ENCODE peak calls at places on chromosomes 16 and 17, in eight cellular contexts. One of them, this sample, is unnamed.

GRCh38 chr17:10447035-10447931 is 22.1 kb downstream of the MYH4 start:
- DNase-seq in A549: peak
- DNase-seq in H54: no peak
- DNase-seq in NCI-H146: no peak
- DNase-seq in NCI-H1105: no peak
- DNase-seq in caudate nucleus: no peak
- DNase-seq in head of caudate nucleus: no peak
- DNase-seq in stimulated activated naive B cell treated with anti-CD40 and anti-IgM and Interleukin-4, amounts not matched to agents 10 μg/mL and 1 μg/mL and 100 μg/mL, for 72 hours: no peak
- DNase-seq in this sample: peak

GRCh38 chr16:982152-983043 is 828 bp downstream of the SOX8 start:
- DNase-seq in stimulated activated naive B cell treated with anti-CD40 and anti-IgM and Interleukin-4, amounts not matched to agents 10 μg/mL and 1 μg/mL and 100 μg/mL, for 72 hours: no peak
- DNase-seq in NCI-H146: no peak
- DNase-seq in A549: peak
- DNase-seq in H54: no peak
- DNase-seq in head of caudate nucleus: no peak
- DNase-seq in caudate nucleus: no peak
- DNase-seq in NCI-H1105: no peak
- DNase-seq in this sample: no peak

GRCh38 chr17:56431736-56432135 is 161.8 kb upstream of the NOG start:
- DNase-seq in NCI-H1105: no peak
- DNase-seq in H54: no peak
- DNase-seq in caudate nucleus: no peak
- DNase-seq in head of caudate nucleus: no peak
- DNase-seq in NCI-H146: no peak
- DNase-seq in A549: no peak
- DNase-seq in stimulated activated naive B cell treated with anti-CD40 and anti-IgM and Interleukin-4, amounts not matched to agents 10 μg/mL and 1 μg/mL and 100 μg/mL, for 72 hours: no peak
- DNase-seq in this sample: no peak

GRCh38 chr17:40598928-40599627 is 33.8 kb upstream of the CCR7 start:
- DNase-seq in A549: no peak
- DNase-seq in H54: no peak
- DNase-seq in stimulated activated naive B cell treated with anti-CD40 and anti-IgM and Interleukin-4, amounts not matched to agents 10 μg/mL and 1 μg/mL and 100 μg/mL, for 72 hours: peak
- DNase-seq in caudate nucleus: no peak
- DNase-seq in NCI-H146: no peak
- DNase-seq in NCI-H1105: no peak
- DNase-seq in head of caudate nucleus: no peak
- DNase-seq in this sample: no peak

GRCh38 chr17:35467824-35468223 is 19.3 kb upstream of the SLFN13 start:
- DNase-seq in head of caudate nucleus: no peak
- DNase-seq in H54: no peak
- DNase-seq in NCI-H146: no peak
- DNase-seq in caudate nucleus: no peak
- DNase-seq in stimulated activated naive B cell treated with anti-CD40 and anti-IgM and Interleukin-4, amounts not matched to agents 10 μg/mL and 1 μg/mL and 100 μg/mL, for 72 hours: no peak
- DNase-seq in A549: no peak
- DNase-seq in NCI-H1105: no peak
- DNase-seq in this sample: no peak

GRCh38 chr16:54677551-54677950 is 253.1 kb upstream of the IRX5 start:
- DNase-seq in head of caudate nucleus: no peak
- DNase-seq in H54: no peak
- DNase-seq in caudate nucleus: no peak
- DNase-seq in stimulated activated naive B cell treated with anti-CD40 and anti-IgM and Interleukin-4, amounts not matched to agents 10 μg/mL and 1 μg/mL and 100 μg/mL, for 72 hours: no peak
- DNase-seq in NCI-H146: no peak
- DNase-seq in A549: no peak
- DNase-seq in NCI-H1105: no peak
- DNase-seq in this sample: no peak

GRCh38 chr17:21164226-21165019 is 37.7 kb downstream of the DHRS7B start:
- DNase-seq in stimulated activated naive B cell treated with anti-CD40 and anti-IgM and Interleukin-4, amounts not matched to agents 10 μg/mL and 1 μg/mL and 100 μg/mL, for 72 hours: no peak
- DNase-seq in H54: no peak
- DNase-seq in NCI-H146: no peak
- DNase-seq in caudate nucleus: no peak
- DNase-seq in A549: no peak
- DNase-seq in head of caudate nucleus: no peak
- DNase-seq in NCI-H1105: no peak
- DNase-seq in this sample: no peak

GRCh38 chr17:18921912-18922451 is 30.0 kb upstream of the SLC5A10 start:
- DNase-seq in head of caudate nucleus: no peak
- DNase-seq in stimulated activated naive B cell treated with anti-CD40 and anti-IgM and Interleukin-4, amounts not matched to agents 10 μg/mL and 1 μg/mL and 100 μg/mL, for 72 hours: peak
- DNase-seq in NCI-H146: no peak
- DNase-seq in NCI-H1105: no peak
- DNase-seq in caudate nucleus: no peak
- DNase-seq in A549: peak
- DNase-seq in H54: no peak
- DNase-seq in this sample: no peak

GRCh38 chr16:15538484-15538883 is 104.1 kb downstream of the BMERB1 start:
- DNase-seq in stimulated activated naive B cell treated with anti-CD40 and anti-IgM and Interleukin-4, amounts not matched to agents 10 μg/mL and 1 μg/mL and 100 μg/mL, for 72 hours: no peak
- DNase-seq in caudate nucleus: no peak
- DNase-seq in H54: no peak
- DNase-seq in NCI-H146: no peak
- DNase-seq in A549: no peak
- DNase-seq in NCI-H1105: no peak
- DNase-seq in head of caudate nucleus: no peak
- DNase-seq in this sample: no peak

GRCh38 chr17:17866425-17866824 is 29.6 kb upstream of the SREBF1 start:
- DNase-seq in stimulated activated naive B cell treated with anti-CD40 and anti-IgM and Interleukin-4, amounts not matched to agents 10 μg/mL and 1 μg/mL and 100 μg/mL, for 72 hours: no peak
- DNase-seq in H54: no peak
- DNase-seq in head of caudate nucleus: no peak
- DNase-seq in caudate nucleus: no peak
- DNase-seq in A549: no peak
- DNase-seq in NCI-H146: no peak
- DNase-seq in NCI-H1105: no peak
- DNase-seq in this sample: no peak

GRCh38 chr17:8189041-8189710 is 804 bp downstream of the BORCS6 start:
- DNase-seq in caudate nucleus: no peak
- DNase-seq in A549: no peak
- DNase-seq in head of caudate nucleus: no peak
- DNase-seq in NCI-H146: peak
- DNase-seq in H54: no peak
- DNase-seq in stimulated activated naive B cell treated with anti-CD40 and anti-IgM and Interleukin-4, amounts not matched to agents 10 μg/mL and 1 μg/mL and 100 μg/mL, for 72 hours: peak
- DNase-seq in NCI-H1105: no peak
- DNase-seq in this sample: no peak

GRCh38 chr17:47707056-47707791 is 13.3 kb downstream of the TBKBP1 start:
- DNase-seq in H54: no peak
- DNase-seq in stimulated activated naive B cell treated with anti-CD40 and anti-IgM and Interleukin-4, amounts not matched to agents 10 μg/mL and 1 μg/mL and 100 μg/mL, for 72 hours: no peak
- DNase-seq in caudate nucleus: peak
- DNase-seq in A549: no peak
- DNase-seq in head of caudate nucleus: no peak
- DNase-seq in NCI-H1105: no peak
- DNase-seq in NCI-H146: no peak
- DNase-seq in this sample: no peak

GRCh38 chr17:65290616-65291015 is 153.4 kb downstream of the RGS9 start:
- DNase-seq in caudate nucleus: no peak
- DNase-seq in NCI-H146: no peak
- DNase-seq in A549: no peak
- DNase-seq in NCI-H1105: no peak
- DNase-seq in H54: no peak
- DNase-seq in stimulated activated naive B cell treated with anti-CD40 and anti-IgM and Interleukin-4, amounts not matched to agents 10 μg/mL and 1 μg/mL and 100 μg/mL, for 72 hours: no peak
- DNase-seq in head of caudate nucleus: no peak
- DNase-seq in this sample: no peak

GRCh38 chr17:62648954-62649294 is 21.5 kb downstream of the MRC2 start:
- DNase-seq in caudate nucleus: no peak
- DNase-seq in A549: no peak
- DNase-seq in head of caudate nucleus: no peak
- DNase-seq in H54: no peak
- DNase-seq in NCI-H146: no peak
- DNase-seq in NCI-H1105: no peak
- DNase-seq in stimulated activated naive B cell treated with anti-CD40 and anti-IgM and Interleukin-4, amounts not matched to agents 10 μg/mL and 1 μg/mL and 100 μg/mL, for 72 hours: no peak
- DNase-seq in this sample: no peak

GRCh38 chr17:58060596-58061191 is 22.5 kb upstream of the DYNLL2 start:
- DNase-seq in head of caudate nucleus: peak
- DNase-seq in stimulated activated naive B cell treated with anti-CD40 and anti-IgM and Interleukin-4, amounts not matched to agents 10 μg/mL and 1 μg/mL and 100 μg/mL, for 72 hours: no peak
- DNase-seq in caudate nucleus: peak
- DNase-seq in A549: no peak
- DNase-seq in NCI-H146: no peak
- DNase-seq in NCI-H1105: peak
- DNase-seq in H54: no peak
- DNase-seq in this sample: no peak

GRCh38 chr16:50045412-50045811 is 20.4 kb upstream of the HEATR3 start:
- DNase-seq in head of caudate nucleus: no peak
- DNase-seq in stimulated activated naive B cell treated with anti-CD40 and anti-IgM and Interleukin-4, amounts not matched to agents 10 μg/mL and 1 μg/mL and 100 μg/mL, for 72 hours: no peak
- DNase-seq in NCI-H146: no peak
- DNase-seq in A549: no peak
- DNase-seq in caudate nucleus: no peak
- DNase-seq in H54: no peak
- DNase-seq in NCI-H1105: no peak
- DNase-seq in this sample: no peak

GRCh38 chr16:86823895-86824671 is 245.7 kb downstream of the FOXL1 start:
- DNase-seq in head of caudate nucleus: peak
- DNase-seq in caudate nucleus: peak
- DNase-seq in H54: peak
- DNase-seq in NCI-H1105: no peak
- DNase-seq in stimulated activated naive B cell treated with anti-CD40 and anti-IgM and Interleukin-4, amounts not matched to agents 10 μg/mL and 1 μg/mL and 100 μg/mL, for 72 hours: no peak
- DNase-seq in NCI-H146: no peak
- DNase-seq in A549: no peak
- DNase-seq in this sample: no peak

GRCh38 chr17:36941265-36942021 is 4.2 kb downstream of the LHX1 start:
- DNase-seq in H54: no peak
- DNase-seq in stimulated activated naive B cell treated with anti-CD40 and anti-IgM and Interleukin-4, amounts not matched to agents 10 μg/mL and 1 μg/mL and 100 μg/mL, for 72 hours: no peak
- DNase-seq in A549: no peak
- DNase-seq in NCI-H1105: no peak
- DNase-seq in head of caudate nucleus: no peak
- DNase-seq in NCI-H146: no peak
- DNase-seq in caudate nucleus: no peak
- DNase-seq in this sample: no peak

GRCh38 chr17:10099051-10099571 is 99.3 kb downstream of the GAS7 start:
- DNase-seq in NCI-H1105: no peak
- DNase-seq in stimulated activated naive B cell treated with anti-CD40 and anti-IgM and Interleukin-4, amounts not matched to agents 10 μg/mL and 1 μg/mL and 100 μg/mL, for 72 hours: no peak
- DNase-seq in NCI-H146: no peak
- DNase-seq in A549: no peak
- DNase-seq in caudate nucleus: peak
- DNase-seq in H54: no peak
- DNase-seq in head of caudate nucleus: peak
- DNase-seq in this sample: peak

GRCh38 chr16:19785512-19786130 is 67.5 kb downstream of the IQCK start:
- DNase-seq in NCI-H146: no peak
- DNase-seq in head of caudate nucleus: no peak
- DNase-seq in H54: no peak
- DNase-seq in A549: no peak
- DNase-seq in caudate nucleus: no peak
- DNase-seq in stimulated activated naive B cell treated with anti-CD40 and anti-IgM and Interleukin-4, amounts not matched to agents 10 μg/mL and 1 μg/mL and 100 μg/mL, for 72 hours: no peak
- DNase-seq in NCI-H1105: no peak
- DNase-seq in this sample: no peak

GRCh38 chr17:59769891-59770290 is 62.4 kb downstream of the VMP1 start:
- DNase-seq in NCI-H1105: no peak
- DNase-seq in NCI-H146: no peak
- DNase-seq in caudate nucleus: no peak
- DNase-seq in stimulated activated naive B cell treated with anti-CD40 and anti-IgM and Interleukin-4, amounts not matched to agents 10 μg/mL and 1 μg/mL and 100 μg/mL, for 72 hours: no peak
- DNase-seq in A549: no peak
- DNase-seq in head of caudate nucleus: no peak
- DNase-seq in H54: no peak
- DNase-seq in this sample: no peak

GRCh38 chr17:69098635-69099034 is 37.9 kb upstream of the ABCA9 start:
- DNase-seq in NCI-H1105: no peak
- DNase-seq in head of caudate nucleus: no peak
- DNase-seq in NCI-H146: no peak
- DNase-seq in caudate nucleus: no peak
- DNase-seq in A549: no peak
- DNase-seq in stimulated activated naive B cell treated with anti-CD40 and anti-IgM and Interleukin-4, amounts not matched to agents 10 μg/mL and 1 μg/mL and 100 μg/mL, for 72 hours: no peak
- DNase-seq in H54: no peak
- DNase-seq in this sample: no peak